ENCODE peak calls at places on chromosomes 6 and 20, in eight cellular contexts. J, R, C, N, A, O, G and F are unnamed samples.

GRCh38 chr6:146850238-146850896 is 251.6 kb downstream of the ADGB start:
- DNase-seq in O (no peak), J (peak), R (no peak), N (no peak), G (no peak), A (no peak), C (peak), F (peak)

GRCh38 chr20:15911557-15911956 is 661.7 kb downstream of the KIF16B start:
- DNase-seq in R (no peak), G (no peak), A (no peak), N (no peak), J (no peak), C (no peak), O (no peak), F (no peak)

GRCh38 chr6:109695468-109695867 is 4.4 kb downstream of the FIG4 start:
- DNase-seq in N (no peak), G (no peak), J (peak), R (peak), O (peak), A (peak), C (no peak), F (no peak)

GRCh38 chr6:66849843-66850242 is 1142.8 kb upstream of the EYS start:
- DNase-seq in O (no peak), C (no peak), R (no peak), A (no peak), G (no peak), N (no peak), J (no peak), F (no peak)

GRCh38 chr20:16984481-16984880 is 236.3 kb downstream of the OTOR start:
- DNase-seq in J (no peak), G (no peak), R (no peak), N (no peak), C (no peak), O (no peak), A (no peak), F (no peak)

GRCh38 chr20:40689100-40689942 is at the start of gene MAFB:
- DNase-seq in O (peak), J (peak), N (peak), R (peak), A (peak), C (peak), G (peak), F (peak)

GRCh38 chr6:56356431-56356830 is 109.1 kb upstream of the COL21A1 start:
- DNase-seq in J (no peak), R (no peak), C (peak), O (no peak), A (no peak), G (no peak), N (no peak), F (no peak)

GRCh38 chr20:47784599-47785320 is 521 bp downstream of the SULF2 start:
- DNase-seq in J (peak), A (peak), O (peak), C (peak), G (no peak), N (peak), R (peak), F (no peak)

GRCh38 chr20:45938727-45939438 is 4.4 kb downstream of the PCIF1 start:
- DNase-seq in A (no peak), C (peak), J (no peak), N (peak), O (no peak), G (no peak), R (no peak), F (no peak)

GRCh38 chr6:143397229-143398222 is 53.0 kb downstream of the ADAT2 start:
- DNase-seq in G (peak), C (peak), N (no peak), A (peak), O (peak), R (peak), J (no peak), F (peak)

GRCh38 chr6:144327081-144327480 is 41.9 kb downstream of the UTRN start:
- DNase-seq in N (no peak), A (no peak), G (no peak), O (no peak), C (no peak), R (no peak), J (no peak), F (no peak)

GRCh38 chr6:21949211-21949801 is 347.5 kb downstream of the PRL start:
- DNase-seq in O (no peak), C (peak), A (no peak), R (peak), N (no peak), J (no peak), G (no peak), F (no peak)

GRCh38 chr6:15417811-15418210 is 171.9 kb downstream of the JARID2 start:
- DNase-seq in R (no peak), N (no peak), C (peak), A (no peak), O (no peak), J (no peak), G (no peak), F (no peak)

GRCh38 chr20:37848706-37849105 is 54.2 kb upstream of the VSTM2L start:
- DNase-seq in G (no peak), C (no peak), R (no peak), J (no peak), A (no peak), O (no peak), N (no peak), F (no peak)

GRCh38 chr20:62795023-62795761 is 1.1 kb upstream of the MRGBP start:
- DNase-seq in A (peak), C (peak), O (peak), J (peak), R (peak), N (peak), G (no peak), F (no peak)

GRCh38 chr6:156807028-156807427 is 29.9 kb downstream of the ARID1B start:
- DNase-seq in A (no peak), C (no peak), R (no peak), G (no peak), N (no peak), O (no peak), J (no peak), F (no peak)

GRCh38 chr6:69756357-69756756 is 40.5 kb downstream of the LMBRD1 start:
- DNase-seq in R (no peak), G (no peak), C (no peak), J (no peak), A (no peak), O (no peak), N (no peak), F (no peak)

GRCh38 chr6:13553646-13554045 is 20.8 kb upstream of the SIRT5 start:
- DNase-seq in R (no peak), C (no peak), O (no peak), A (no peak), J (no peak), G (no peak), N (no peak), F (no peak)

GRCh38 chr6:12391472-12391871 is 101.3 kb downstream of the EDN1 start:
- DNase-seq in C (no peak), A (no peak), N (no peak), R (no peak), J (no peak), O (no peak), G (no peak), F (no peak)

GRCh38 chr20:57384953-57385761 is 6.0 kb upstream of the RBM38 start:
- DNase-seq in O (no peak), A (no peak), C (no peak), G (no peak), R (no peak), J (no peak), N (no peak), F (no peak)

GRCh38 chr6:30684386-30685156 is 1.9 kb downstream of the PPP1R18 start:
- DNase-seq in G (no peak), O (no peak), J (peak), A (peak), R (no peak), N (peak), C (no peak), F (no peak)

GRCh38 chr6:1416820-1417219 is 27.4 kb downstream of the FOXF2 start:
- DNase-seq in J (no peak), G (no peak), C (no peak), O (no peak), A (no peak), N (no peak), R (no peak), F (no peak)

GRCh38 chr6:109290143-109290931 is 91.9 kb downstream of the CD164 start:
- DNase-seq in N (no peak), O (no peak), J (no peak), G (no peak), C (no peak), A (no peak), R (no peak), F (no peak)

GRCh38 chr6:154306696-154307095 is 49.9 kb downstream of the IPCEF1 start:
- DNase-seq in N (no peak), O (no peak), R (no peak), C (no peak), A (no peak), J (peak), G (no peak), F (no peak)

GRCh38 chr20:23340524-23340923 is 10.1 kb upstream of the NXT1 start:
- DNase-seq in O (peak), R (peak), A (peak), J (peak), G (peak), N (no peak), C (peak), F (peak)

GRCh38 chr6:46926481-46926880 is 4.7 kb upstream of the ADGRF5 start:
- DNase-seq in N (no peak), G (no peak), O (peak), R (no peak), J (no peak), A (no peak), C (no peak), F (no peak)

GRCh38 chr6:133333852-133334251 is 92.7 kb downstream of the EYA4 start:
- DNase-seq in R (no peak), A (no peak), O (no peak), C (no peak), G (no peak), J (no peak), N (no peak), F (no peak)

GRCh38 chr20:46058656-46059281 is 29.8 kb downstream of the SLC12A5 start:
- DNase-seq in G (no peak), A (peak), J (no peak), O (no peak), R (no peak), N (no peak), C (no peak), F (no peak)

GRCh38 chr6:128672023-128672422 is 151.6 kb upstream of the PTPRK start:
- DNase-seq in A (no peak), J (no peak), G (no peak), O (no peak), R (no peak), N (no peak), C (no peak), F (no peak)

GRCh38 chr20:30506100-30506499 is 751.4 kb upstream of the DEFB115 start:
- DNase-seq in N (no peak), J (no peak), O (no peak), R (no peak), C (no peak), A (no peak), G (no peak), F (no peak)
- TF ChIP-seq CTCF in N (no peak), J (no peak), O (no peak), R (no peak), C (no peak), A (no peak), G (no peak), F (no peak)

GRCh38 chr20:25083773-25084615 is 2.1 kb upstream of the VSX1 start:
- DNase-seq in C (no peak), G (no peak), A (no peak), J (no peak), R (no peak), N (no peak), O (no peak), F (no peak)
- TF ChIP-seq CTCF in C (peak), G (no peak), A (no peak), J (peak), R (no peak), N (no peak), O (no peak), F (peak)

GRCh38 chr20:64146936-64147451 is 17.3 kb upstream of the MYT1 start:
- DNase-seq in O (no peak), C (no peak), R (no peak), J (no peak), A (no peak), G (no peak), N (no peak), F (no peak)

GRCh38 chr20:64146301-64146935 is 17.8 kb upstream of the MYT1 start:
- DNase-seq in J (no peak), G (no peak), A (no peak), C (no peak), O (no peak), N (no peak), R (no peak), F (no peak)

GRCh38 chr20:64144144-64144912 is 19.9 kb upstream of the MYT1 start:
- DNase-seq in N (no peak), R (no peak), C (no peak), O (no peak), J (no peak), A (no peak), G (no peak), F (no peak)

GRCh38 chr20:64143018-64143801 is 21.0 kb upstream of the MYT1 start:
- DNase-seq in C (no peak), J (no peak), N (no peak), A (no peak), G (no peak), R (no peak), O (no peak), F (no peak)

DNA sequence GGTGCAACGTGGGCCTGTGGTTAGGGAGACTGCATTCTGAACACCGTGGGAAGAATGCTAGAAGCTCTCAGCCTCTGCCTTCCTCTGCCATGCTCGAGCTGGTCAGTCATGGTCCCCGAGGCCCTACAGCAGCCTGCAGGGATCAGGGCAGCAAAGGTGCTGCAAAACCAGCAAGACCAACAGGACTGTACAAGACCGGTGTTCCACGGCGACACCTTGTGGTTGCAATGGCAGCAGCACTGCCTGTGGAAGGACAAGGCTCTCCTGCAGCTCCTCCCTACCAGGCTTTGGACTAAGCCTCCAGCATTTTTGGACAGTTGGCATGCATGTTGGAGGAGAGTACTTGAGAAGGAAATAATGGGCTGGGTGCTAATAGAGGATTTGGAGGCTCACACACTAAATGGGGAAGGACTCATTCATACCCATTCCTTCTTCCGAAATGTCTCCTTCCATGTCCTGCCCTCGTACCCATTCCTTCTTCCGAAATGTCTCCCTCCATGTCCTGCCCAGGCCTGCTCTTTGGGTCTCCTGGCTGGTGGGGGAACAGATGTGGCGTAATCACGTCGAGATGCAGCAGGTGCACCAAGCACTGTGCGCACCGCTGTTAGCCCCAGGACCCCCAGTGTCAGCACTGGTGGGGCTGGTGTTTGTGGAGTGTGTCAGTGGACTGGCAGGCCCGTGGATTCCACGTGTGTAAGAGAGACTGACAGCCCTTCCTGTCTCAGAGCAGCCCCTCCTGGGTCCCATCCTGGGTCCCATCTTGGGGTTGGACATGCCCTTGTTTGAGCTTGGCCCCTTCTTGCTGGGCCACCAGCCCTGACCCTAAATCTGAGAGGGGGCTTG is 18.6 kb upstream of the MYT1 start:
- DNase-seq in J (peak), N (no peak), O (peak), R (peak), G (no peak), C (no peak), A (no peak), F (no peak)
- TF ChIP-seq CTCF in J (peak), N (no peak), O (no peak), R (peak), G (no peak), C (peak), A (peak), F (peak)

DNA sequence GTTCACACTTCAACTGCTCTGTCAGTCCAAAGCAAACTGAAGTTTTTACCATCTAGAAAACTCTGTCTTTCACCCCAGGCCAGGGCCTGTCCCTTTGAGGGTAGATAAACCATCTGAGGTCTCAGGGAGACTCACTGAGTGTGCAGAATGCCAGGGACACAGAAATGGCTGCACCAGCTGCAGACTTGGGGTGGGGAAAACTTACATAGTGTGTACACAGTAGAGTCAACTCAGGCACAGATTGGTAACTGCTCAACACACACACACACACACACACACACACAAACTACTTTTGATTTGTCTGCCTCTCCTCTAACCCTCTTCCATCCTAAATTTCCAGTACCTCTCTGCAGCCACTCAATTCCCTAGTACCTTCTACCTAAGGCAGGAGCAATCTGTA is 374.9 kb upstream of the JAG1 start:
- DNase-seq in O (no peak), R (no peak), C (no peak), N (no peak), A (no peak), G (no peak), J (no peak), F (no peak)
- TF ChIP-seq CTCF in O (no peak), R (no peak), C (no peak), N (no peak), A (no peak), G (no peak), J (no peak), F (no peak)

DNA sequence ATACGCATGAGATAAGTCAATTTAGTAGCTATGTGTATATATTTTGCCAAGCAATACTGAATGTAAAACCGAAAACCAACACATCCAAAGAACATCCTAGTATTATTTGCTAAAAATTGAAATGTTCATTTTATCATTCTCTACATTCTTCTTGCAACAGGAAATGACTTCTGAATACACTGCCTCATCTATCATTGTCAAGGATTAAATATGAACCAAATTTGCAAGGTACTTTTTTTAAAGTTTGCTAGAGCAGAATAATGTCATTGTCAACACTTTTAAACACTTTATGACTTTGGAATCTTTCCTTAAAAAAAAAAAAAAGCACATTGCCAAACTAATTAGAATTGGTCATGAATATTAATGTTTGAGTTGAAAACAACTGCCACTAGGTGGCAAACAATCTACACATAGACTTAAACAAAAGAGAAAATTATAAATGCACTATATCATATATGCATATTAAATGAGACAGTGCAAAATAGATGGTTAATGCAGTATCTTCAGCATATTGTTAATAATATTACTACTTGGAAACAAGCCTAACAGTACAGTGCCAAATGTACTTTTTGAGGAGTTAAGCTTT is 32.5 kb upstream of the TMEM244 start:
- DNase-seq in N (peak), G (no peak), O (peak), R (no peak), A (no peak), C (peak), J (peak), F (no peak)
- TF ChIP-seq CTCF in N (peak), G (peak), O (peak), R (peak), A (peak), C (peak), J (peak), F (no peak)

GRCh38 chr6:122833229-122833556 is 44.1 kb downstream of the SMPDL3A start:
- DNase-seq in J (no peak), G (no peak), C (no peak), R (no peak), N (no peak), O (no peak), A (no peak), F (no peak)

GRCh38 chr6:122832515-122833228 is 43.6 kb downstream of the SMPDL3A start:
- DNase-seq in C (no peak), J (no peak), G (no peak), R (no peak), N (no peak), O (no peak), A (no peak), F (no peak)

GRCh38 chr6:122839906-122840305 is 50.8 kb downstream of the SMPDL3A start:
- DNase-seq in N (no peak), G (no peak), A (no peak), O (no peak), R (no peak), C (no peak), J (no peak), F (no peak)

GRCh38 chr6:122839477-122839876 is 50.4 kb downstream of the SMPDL3A start:
- DNase-seq in J (peak), O (peak), A (peak), N (peak), C (peak), R (peak), G (peak), F (peak)

DNA sequence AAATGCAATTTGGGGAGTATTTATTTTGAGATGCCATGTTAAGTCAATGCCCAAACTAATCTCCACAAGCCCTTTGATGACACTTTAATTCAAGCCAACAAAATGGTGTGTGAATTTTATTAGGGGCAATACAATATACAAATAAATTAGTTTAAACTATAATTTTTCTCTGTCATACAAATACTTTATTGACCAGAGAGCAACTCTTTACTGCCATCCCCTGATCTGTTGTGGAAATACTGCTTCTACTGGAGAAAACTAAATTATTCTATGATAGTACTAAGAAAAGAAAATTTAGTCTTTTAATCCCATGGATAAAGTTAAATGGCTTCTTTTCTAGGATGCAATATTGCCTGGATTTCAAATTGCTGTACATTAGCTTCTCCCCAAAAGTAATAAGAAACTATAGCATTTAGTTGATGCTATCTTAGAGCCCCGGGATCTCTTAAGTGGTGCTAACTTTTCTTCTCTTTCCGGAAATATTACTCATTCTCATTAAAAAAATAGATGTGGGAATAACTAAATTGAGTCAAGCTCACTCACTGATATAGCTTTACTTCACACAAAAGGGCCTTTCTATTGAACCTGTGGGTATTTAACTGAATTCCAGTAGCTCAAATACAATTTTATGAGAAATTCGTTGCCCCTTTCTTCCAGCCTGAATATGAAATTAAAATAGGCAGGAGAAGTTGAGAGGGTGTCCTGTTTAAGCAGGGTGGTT is 49.2 kb downstream of the SMPDL3A start:
- DNase-seq in R (peak), C (peak), N (no peak), J (no peak), G (peak), A (no peak), O (peak), F (no peak)
- TF ChIP-seq CTCF in R (peak), C (peak), N (no peak), J (no peak), G (peak), A (peak), O (peak), F (peak)

GRCh38 chr6:142301421-142302391 is at the start of gene ADGRG6:
- DNase-seq in C (peak), N (peak), R (peak), J (peak), O (peak), A (peak), G (no peak), F (no peak)
- TF ChIP-seq CTCF in C (peak), N (no peak), R (peak), J (no peak), O (peak), A (no peak), G (peak), F (no peak)

GRCh38 chr6:153138930-153139329 is 7.8 kb upstream of the RGS17 start:
- DNase-seq in J (no peak), C (no peak), A (no peak), G (no peak), N (no peak), O (no peak), R (no peak), F (no peak)
- TF ChIP-seq CTCF in J (no peak), C (no peak), A (no peak), G (no peak), N (no peak), O (no peak), R (no peak), F (no peak)

GRCh38 chr6:43129434-43130194 is 41.5 kb upstream of the SRF start:
- DNase-seq in R (peak), J (peak), C (peak), N (peak), A (peak), G (no peak), O (peak), F (no peak)
- TF ChIP-seq CTCF in R (peak), J (peak), C (peak), N (peak), A (peak), G (peak), O (peak), F (peak)